ENCODE peak calls at places on chromosomes 2 and 18, in eight cellular contexts. O, E, X, Y, I, Q, P and W are unnamed samples.

GRCh38 chr2:21317131-21317530 is 193.4 kb downstream of the TDRD15 start:
- DNase-seq in O (peak), E (peak), X (peak), Y (no peak), I (no peak), Q (peak), P (peak), W (peak)

GRCh38 chr2:27126252-27126710 is 2.7 kb downstream of the ABHD1 start:
- DNase-seq in O (no peak), E (no peak), X (no peak), Y (no peak), I (no peak), Q (no peak), P (no peak), W (no peak)

GRCh38 chr18:43279015-43279758 is 1.9 kb upstream of the SYT4 start:
- DNase-seq in O (no peak), E (peak), X (peak), Y (peak), I (no peak), Q (peak), P (peak), W (no peak)

GRCh38 chr2:173402405-173402974 is 47.8 kb downstream of the CDCA7 start:
- DNase-seq in O (peak), E (peak), X (peak), Y (peak), I (peak), Q (peak), P (peak), W (peak)

GRCh38 chr2:8303322-8303832 is 378.5 kb upstream of the ID2 start:
- DNase-seq in O (peak), E (no peak), X (no peak), Y (peak), I (peak), Q (no peak), P (no peak), W (no peak)

GRCh38 chr2:24201496-24201895 is 26.6 kb downstream of the FAM228A start:
- DNase-seq in O (no peak), E (no peak), X (no peak), Y (peak), I (no peak), Q (no peak), P (no peak), W (no peak)

GRCh38 chr2:65227035-65227470 is 578 bp upstream of the ACTR2 start:
- DNase-seq in O (peak), E (no peak), X (no peak), Y (peak), I (no peak), Q (no peak), P (peak), W (no peak)

GRCh38 chr18:6748241-6748640 is 18.7 kb downstream of the ARHGAP28 start:
- DNase-seq in O (peak), E (no peak), X (no peak), Y (no peak), I (no peak), Q (no peak), P (no peak), W (no peak)

GRCh38 chr18:79586436-79587297 is 92.9 kb upstream of the CTDP1 start:
- DNase-seq in O (peak), E (no peak), X (no peak), Y (no peak), I (no peak), Q (no peak), P (no peak), W (no peak)

GRCh38 chr2:83587309-83587708 is 871.8 kb downstream of the SUCLG1 start:
- DNase-seq in O (no peak), E (no peak), X (peak), Y (no peak), I (no peak), Q (peak), P (no peak), W (no peak)

GRCh38 chr2:20642026-20642971 is 8.6 kb downstream of the HS1BP3 start:
- DNase-seq in O (peak), E (peak), X (peak), Y (peak), I (no peak), Q (peak), P (peak), W (peak)

GRCh38 chr2:18701546-18701945 is 112.2 kb upstream of the NT5C1B start:
- DNase-seq in O (no peak), E (no peak), X (no peak), Y (no peak), I (no peak), Q (no peak), P (no peak), W (no peak)

GRCh38 chr2:106158871-106159270 is 35.2 kb downstream of the UXS1 start:
- DNase-seq in O (no peak), E (no peak), X (no peak), Y (no peak), I (no peak), Q (no peak), P (no peak), W (no peak)

GRCh38 chr2:24871852-24872323 is 48.1 kb downstream of the ADCY3 start:
- DNase-seq in O (no peak), E (no peak), X (no peak), Y (no peak), I (no peak), Q (peak), P (no peak), W (peak)